ENCODE peak calls at places on chromosome 22, in five cellular contexts. E is cardiac muscle cell; N is H1; H is aorta; V is CD8-positive, alpha-beta T cell. L is an unnamed sample.

GRCh38 chr22:25069758-25070461 is 117.4 kb downstream of the KIAA1671 start:
- DNase-seq in E (peak; percentile 21), N (no peak), H (peak; percentile 92), V (peak; percentile 66), L (no peak)

GRCh38 chr22:31630331-31631329 is 31.4 kb downstream of the PISD start:
- DNase-seq in E (peak; percentile 92), N (peak; percentile 53), H (peak; percentile 93), V (peak; percentile 92), L (peak; percentile 86)

GRCh38 chr22:17443413-17444203 is 74.3 kb downstream of the CECR2 start:
- DNase-seq in E (no peak), N (no peak), H (no peak), V (no peak), L (peak; percentile 49)

GRCh38 chr22:46246178-46246577 is 3.9 kb downstream of the CDPF1 start:
- DNase-seq in E (no peak), N (no peak), H (peak; percentile 55), V (no peak), L (no peak)

GRCh38 chr22:45008853-45009751 is 703 bp downstream of the PHF21B start:
- DNase-seq in E (peak; percentile 21), N (no peak), H (no peak), V (no peak), L (peak; percentile 48)

GRCh38 chr22:30398685-30399680 is 2.2 kb downstream of the SEC14L2 start:
- DNase-seq in E (no peak), N (no peak), H (no peak), V (no peak), L (no peak)

GRCh38 chr22:24489011-24489410 is 6.1 kb upstream of the UPB1 start:
- DNase-seq in E (no peak), N (no peak), H (no peak), V (no peak), L (no peak)

GRCh38 chr22:19330865-19331418 is 39.4 kb upstream of the CLTCL1 start:
- DNase-seq in E (no peak), N (no peak), H (no peak), V (no peak), L (no peak)

GRCh38 chr22:39135092-39135896 is 17.2 kb downstream of the CBX7 start:
- DNase-seq in E (peak; percentile 48), N (peak; percentile 50), H (peak; percentile 69), V (no peak), L (peak; percentile 64)

GRCh38 chr22:41563051-41563711 is 2.4 kb downstream of the CSDC2 start:
- DNase-seq in E (peak; percentile 72), N (no peak), H (peak; percentile 83), V (no peak), L (no peak)

GRCh38 chr22:37340331-37341262 is 58.3 kb downstream of the CYTH4 start:
- DNase-seq in E (no peak), N (no peak), H (no peak), V (no peak), L (no peak)

GRCh38 chr22:20672732-20673131 is 101.2 kb upstream of the SERPIND1 start:
- DNase-seq in E (no peak), N (no peak), H (no peak), V (no peak), L (no peak)
- H3K27me3 ChIP-seq in E (no peaks in the 10 kb centered on the region), N (no peaks in the 10 kb centered on the region), H (no peaks in the 10 kb centered on the region), V (no peaks in the 10 kb centered on the region), L (peaks cover 48% of the 10 kb centered on the region)

GRCh38 chr22:47625013-47625385 is 862.5 kb downstream of the TBC1D22A start:
- DNase-seq in E (no peak), N (no peak), H (no peak), V (peak; percentile 38), L (no peak)

GRCh38 chr22:47624277-47625012 is 862.0 kb downstream of the TBC1D22A start:
- DNase-seq in E (no peak), N (no peak), H (no peak), V (peak; percentile 32), L (no peak)

GRCh38 chr22:47622541-47622940 is 860.1 kb downstream of the TBC1D22A start:
- DNase-seq in E (no peak), N (no peak), H (no peak), V (no peak), L (no peak)

GRCh38 chr22:47623740-47624103 is 861.3 kb downstream of the TBC1D22A start:
- DNase-seq in E (no peak), N (no peak), H (no peak), V (no peak), L (no peak)

GRCh38 chr22:47623056-47623739 is 860.7 kb downstream of the TBC1D22A start:
- DNase-seq in E (no peak), N (no peak), H (no peak), V (peak; percentile 32), L (no peak)
- H3K9me3 ChIP-seq in E (peaks cover 4% of the 10 kb centered on the region), N (peaks cover under 1% of the 10 kb centered on the region), H (no peaks in the 10 kb centered on the region), V (no peaks in the 10 kb centered on the region), L (no peaks in the 10 kb centered on the region)

DNA sequence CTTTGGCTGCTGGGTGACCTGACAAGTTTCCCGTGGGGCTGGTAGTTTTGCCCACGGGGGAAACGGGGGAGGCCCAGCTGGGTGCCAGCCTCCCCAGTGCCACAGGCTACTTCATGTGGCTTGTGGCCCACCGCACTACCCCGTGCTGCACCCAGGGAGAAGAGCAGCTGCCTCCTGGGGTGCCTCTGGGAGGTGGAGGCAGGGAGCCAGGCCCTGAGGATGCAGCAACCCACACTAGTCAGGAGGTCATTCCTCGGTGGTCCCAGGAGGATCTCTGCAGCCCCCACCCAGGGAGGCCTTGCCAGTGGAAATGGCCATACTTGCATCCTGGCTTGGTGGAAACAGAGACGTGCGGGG is 3.5 kb downstream of the PIM3 start:
- DNase-seq in E (no peak), N (no peak), H (peak; percentile 74), V (peak; percentile 65), L (no peak)
- H3K4me1 ChIP-seq in E (peaks cover 36% of the 10 kb centered on the region), N (peaks cover 11% of the 10 kb centered on the region), H (no peaks in the 10 kb centered on the region), V (peaks cover 40% of the 10 kb centered on the region), L (peaks cover 26% of the 10 kb centered on the region)

GRCh38 chr22:22372063-22372462 is 127.5 kb downstream of the VPREB1 start:
- DNase-seq in E (no peak), N (no peak), H (no peak), V (no peak), L (no peak)

GRCh38 chr22:22368516-22368915 is 123.9 kb downstream of the VPREB1 start:
- DNase-seq in E (no peak), N (no peak), H (no peak), V (no peak), L (no peak)

GRCh38 chr22:22371031-22371541 is 126.5 kb downstream of the VPREB1 start:
- DNase-seq in E (peak; percentile 2), N (no peak), H (no peak), V (no peak), L (peak; percentile 6)

GRCh38 chr22:22366478-22366988 is 121.9 kb downstream of the VPREB1 start:
- DNase-seq in E (no peak), N (no peak), H (no peak), V (no peak), L (no peak)

GRCh38 chr22:22369962-22370265 is 125.3 kb downstream of the VPREB1 start:
- DNase-seq in E (no peak), N (no peak), H (no peak), V (no peak), L (no peak)
- H3K27me3 ChIP-seq in E (no peaks in the 10 kb centered on the region), N (peaks cover 78% of the 10 kb centered on the region), H (no peaks in the 10 kb centered on the region), V (no peaks in the 10 kb centered on the region), L (peaks cover 82% of the 10 kb centered on the region)

DNA sequence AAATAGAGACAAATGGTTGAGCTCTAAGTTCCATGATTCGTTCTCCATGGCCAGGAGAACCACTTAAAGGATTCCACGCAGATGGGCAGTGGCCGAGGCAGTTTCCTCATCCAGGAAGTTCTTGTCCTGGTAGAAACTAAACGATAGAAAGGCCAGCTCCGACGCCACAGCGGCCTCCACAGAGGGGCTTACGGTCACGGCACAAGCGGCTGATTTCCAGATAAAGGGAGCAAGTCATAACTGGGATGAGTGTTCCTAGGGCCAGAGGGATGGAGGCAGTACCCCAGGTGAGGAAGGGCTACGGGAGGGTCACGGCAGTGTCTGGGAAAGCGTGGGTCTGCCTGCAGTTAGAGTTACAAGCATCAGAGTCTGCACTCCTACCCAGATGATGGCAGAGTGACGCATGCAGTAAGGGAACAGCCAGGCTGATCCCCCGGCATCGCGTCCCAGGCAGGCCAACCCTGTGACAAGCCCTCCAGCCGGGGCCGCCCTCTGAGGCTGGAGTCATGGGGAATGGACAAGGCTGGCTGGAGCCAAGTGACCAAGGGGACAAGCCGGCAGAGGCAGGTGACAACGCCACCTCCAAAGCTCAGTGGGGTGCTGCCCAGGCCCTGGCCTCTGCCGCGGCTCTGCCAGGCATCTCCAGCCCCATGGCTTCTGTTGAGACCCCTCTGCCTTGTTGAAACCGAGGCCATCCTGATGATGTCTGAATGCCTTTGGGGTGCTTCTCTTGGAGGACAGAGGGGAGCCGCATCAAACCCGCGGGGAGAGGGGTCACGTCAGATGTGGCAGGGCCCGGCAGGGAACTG is 475.1 kb downstream of the BRD1 start:
- DNase-seq in E (no peak), N (no peak), H (no peak), V (no peak), L (no peak)
- H3K9me3 ChIP-seq in E (no peaks in the 10 kb centered on the region), N (no peaks in the 10 kb centered on the region), H (peaks cover 2% of the 10 kb centered on the region), V (no peaks in the 10 kb centered on the region), L (no peaks in the 10 kb centered on the region)

DNA sequence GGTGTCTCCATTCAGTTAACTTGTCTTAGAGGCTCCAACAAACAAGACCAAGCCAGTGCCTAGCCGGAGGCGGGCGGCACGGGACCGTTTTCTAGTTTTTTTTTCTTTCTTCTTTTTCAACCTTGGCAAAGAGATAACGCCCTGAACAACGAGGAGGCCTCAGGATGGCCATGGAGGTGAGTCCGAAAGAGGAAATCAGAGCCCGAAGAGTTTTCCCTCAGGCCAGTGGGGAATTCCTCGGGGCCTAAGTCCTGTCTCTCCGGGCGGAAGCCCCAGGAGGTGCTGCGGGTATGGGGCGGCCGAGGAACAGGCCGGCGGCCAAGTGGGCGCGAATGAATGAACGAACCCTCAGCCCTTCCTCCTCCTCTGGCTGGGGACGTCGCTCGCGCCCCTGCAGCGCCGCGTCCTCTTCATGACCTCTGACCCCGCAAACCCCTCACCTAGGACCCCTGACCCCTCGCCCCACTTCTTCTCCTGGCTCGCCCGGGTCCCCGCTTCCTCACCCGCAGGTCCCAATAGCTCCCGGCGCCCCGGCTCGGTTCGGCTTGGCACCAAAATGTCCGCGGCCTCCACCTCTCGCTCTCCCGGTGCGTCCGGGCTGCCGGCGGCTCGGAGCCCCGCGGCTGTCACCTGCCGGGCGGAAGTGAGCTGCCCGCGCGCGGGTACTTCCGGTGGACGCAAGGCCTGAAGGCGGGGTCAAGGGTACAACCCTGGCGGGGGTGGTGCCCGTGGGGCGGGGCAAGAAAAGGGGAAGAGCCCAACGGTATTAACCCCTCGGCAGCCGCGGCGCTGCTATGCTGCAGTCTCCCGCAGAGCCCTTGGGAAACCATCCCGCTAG is at the start of gene AP1B1:
- DNase-seq in E (peak; percentile 93), N (peak; percentile 82), H (peak; percentile 99), V (peak; percentile 96), L (peak; percentile 92)
- H3K4me1 ChIP-seq in E (peaks cover 9% of the 10 kb centered on the region), N (peaks cover 2% of the 10 kb centered on the region), H (no peaks in the 10 kb centered on the region), V (peaks cover 24% of the 10 kb centered on the region), L (peaks cover 3% of the 10 kb centered on the region)

L was measured in A673.